ENCODE peak calls at places on chromosomes 13 and 19, in seven cellular contexts. R is A549, O is heart left ventricle, H is breast epithelium, B is IMR-90, Z is body of pancreas, J is Peyer's patch. M is an unnamed sample.

GRCh38 chr13:60922526-60923231 is 493.0 kb downstream of the PCDH20 start:
- DNase-seq in R (no peak), Z (no peak), B (no peak), O (no peak), J (no peak), H (no peak), M (no peak)

GRCh38 chr19:53864308-53864836 is 3.3 kb upstream of the MYADM start:
- DNase-seq in J (no peak), H (no peak), Z (peak; percentile 62), O (no peak), B (no peak), R (peak; percentile 93), M (no peak)

GRCh38 chr13:59856281-59856810 is 307.4 kb downstream of the DIAPH3 start:
- DNase-seq in B (no peak), H (no peak), R (no peak), J (no peak), O (no peak), Z (no peak), M (no peak)

GRCh38 chr19:13153627-13154240 is 3.5 kb downstream of the IER2 start:
- DNase-seq in Z (peak; percentile 58), O (no peak), J (peak; percentile 44), H (no peak), B (no peak), R (no peak), M (peak; percentile 81)

GRCh38 chr19:15015946-15016542 is 33.2 kb upstream of the CASP14 start:
- DNase-seq in J (no peak), R (no peak), H (no peak), B (no peak), Z (peak; percentile 66), O (no peak), M (no peak)

GRCh38 chr19:4870025-4870700 is 2.7 kb upstream of the PLIN3 start:
- DNase-seq in J (no peak), O (peak; percentile 82), B (peak; percentile 92), R (peak; percentile 93), Z (peak; percentile 25), H (no peak), M (no peak)

GRCh38 chr19:36417752-36418286 is 625 bp downstream of the ZFP82 start:
- DNase-seq in H (no peak), J (no peak), O (no peak), R (no peak), B (no peak), Z (no peak), M (no peak)

GRCh38 chr13:59360108-59360507 is 803.6 kb downstream of the DIAPH3 start:
- DNase-seq in J (no peak), R (no peak), Z (no peak), O (peak; percentile 35), B (no peak), H (no peak), M (peak; percentile 72)

GRCh38 chr19:33441277-33441699 is 67.8 kb downstream of the CEBPG start:
- DNase-seq in B (no peak), H (peak; percentile 51), J (no peak), Z (no peak), R (no peak), O (no peak), M (peak; percentile 49)

GRCh38 chr13:107124129-107124718 is 556.3 kb upstream of the ARGLU1 start:
- DNase-seq in O (no peak), J (no peak), R (peak; percentile 0), B (peak; percentile 36), H (no peak), Z (no peak), M (no peak)

GRCh38 chr19:9847087-9847671 is 12.1 kb downstream of the PIN1 start:
- DNase-seq in O (peak; percentile 51), Z (peak; percentile 45), R (peak; percentile 70), J (no peak), B (peak; percentile 97), H (no peak), M (peak; percentile 88)

GRCh38 chr13:95870421-95870820 is 182.8 kb downstream of the UGGT2 start:
- DNase-seq in Z (no peak), H (no peak), B (no peak), R (no peak), J (no peak), O (no peak), M (no peak)

GRCh38 chr13:39100996-39101751 is 62.9 kb downstream of the NHLRC3 start:
- DNase-seq in Z (no peak), B (no peak), R (no peak), H (no peak), O (no peak), J (no peak), M (no peak)

GRCh38 chr13:50592412-50593145 is 250.9 kb downstream of the DLEU7 start:
- DNase-seq in R (no peak), J (no peak), H (no peak), O (no peak), Z (no peak), B (peak; percentile 87), M (no peak)

GRCh38 chr13:75452564-75452963 is 29.4 kb downstream of the TBC1D4 start:
- DNase-seq in B (no peak), H (no peak), Z (no peak), O (no peak), J (no peak), R (no peak), M (no peak)

GRCh38 chr13:19056984-19057490 is 124.6 kb downstream of the TUBA3C start:
- DNase-seq in O (no peak), H (no peak), J (no peak), R (no peak), Z (no peak), B (no peak), M (no peak)

GRCh38 chr13:35388979-35389378 is 87.5 kb downstream of the MAB21L1 start:
- DNase-seq in R (no peak), Z (no peak), H (no peak), B (peak; percentile 3), O (peak; percentile 22), J (no peak), M (no peak)

GRCh38 chr19:1183543-1184172 is 9.6 kb upstream of the SBNO2 start:
- DNase-seq in J (no peak), O (no peak), R (peak; percentile 92), Z (peak; percentile 59), B (peak; percentile 25), H (peak; percentile 87), M (no peak)

GRCh38 chr13:34161829-34162544 is 344.0 kb downstream of the RFC3 start:
- DNase-seq in H (no peak), Z (no peak), J (no peak), R (peak; percentile 89), B (peak; percentile 80), O (no peak), M (no peak)

GRCh38 chr19:56167064-56167578 is 8.7 kb upstream of the GALP start:
- DNase-seq in B (no peak), O (no peak), H (no peak), Z (no peak), J (no peak), R (no peak), M (no peak)

GRCh38 chr19:5445667-5446066 is 9.6 kb upstream of the ZNRF4 start:
- DNase-seq in R (peak; percentile 49), J (no peak), O (no peak), B (no peak), Z (no peak), H (no peak), M (no peak)

GRCh38 chr13:51311957-51312520 is 27.5 kb upstream of the SERPINE3 start:
- DNase-seq in O (no peak), R (no peak), Z (no peak), J (no peak), B (no peak), H (no peak), M (no peak)

GRCh38 chr13:24228852-24229458 is 68.4 kb downstream of the SPATA13 start:
- DNase-seq in H (no peak), B (peak; percentile 81), R (peak; percentile 72), Z (peak; percentile 62), O (no peak), J (no peak), M (no peak)

GRCh38 chr13:33610471-33611015 is 207.4 kb upstream of the RFC3 start:
- DNase-seq in J (peak; percentile 37), Z (peak; percentile 23), B (no peak), O (peak; percentile 89), H (no peak), R (peak; percentile 1), M (no peak)

DNA sequence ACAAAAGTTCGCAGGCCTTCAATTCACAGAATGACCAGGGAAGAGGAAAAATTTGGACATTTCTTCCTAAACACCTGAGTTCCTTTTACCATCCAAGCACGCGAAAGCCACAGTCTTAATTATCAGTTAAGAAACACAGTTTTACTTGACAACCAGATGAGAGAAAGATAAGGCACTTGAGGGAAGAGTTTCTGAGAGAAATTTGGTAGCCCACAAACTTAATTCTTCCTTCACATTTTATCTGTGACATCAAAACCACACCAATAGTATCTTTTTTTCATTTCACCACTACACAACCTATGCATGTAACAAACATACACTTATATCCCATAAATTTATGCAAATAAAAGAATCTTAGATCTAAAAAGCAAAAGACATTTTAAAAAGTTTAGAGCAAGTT is 326.6 kb downstream of the MZT1 start:
- DNase-seq in H (no peak), R (no peak), Z (no peak), O (no peak), B (no peak), J (no peak), M (no peak)
- H3K27ac ChIP-seq in H (no peak overlapping the region), R (no peak overlapping the region), Z (no peak overlapping the region), O (no peak overlapping the region), B (no peak overlapping the region), J (no peak overlapping the region), M (no peak overlapping the region)

GRCh38 chr19:2950286-2951124 is 5.7 kb upstream of the ZNF77 start:
- DNase-seq in R (peak; percentile 98), H (peak; percentile 100), Z (peak; percentile 100), B (peak; percentile 99), O (peak; percentile 100), J (peak; percentile 100), M (peak; percentile 100)
- TF ChIP-seq POLR2A in R (peak; percentile 71), H (peak; percentile 96), Z (peak; percentile 71), B (peak; percentile 95), O (peak; percentile 90), J (peak; percentile 97), M (peak; percentile 95)

GRCh38 chr19:3038214-3038613 is 9.1 kb upstream of the TLE2 start:
- DNase-seq in J (no peak), B (no peak), Z (no peak), O (no peak), R (no peak), H (no peak), M (no peak)

GRCh38 chr19:3041756-3042517 is 12.9 kb upstream of the TLE2 start:
- DNase-seq in R (no peak), B (no peak), O (no peak), Z (no peak), H (no peak), J (no peak), M (no peak)

GRCh38 chr19:3041302-3041701 is 12.2 kb upstream of the TLE2 start:
- DNase-seq in O (no peak), B (no peak), H (no peak), J (no peak), R (no peak), Z (no peak), M (no peak)

GRCh38 chr19:3039125-3039524 is 10.0 kb upstream of the TLE2 start:
- DNase-seq in J (no peak), B (no peak), Z (no peak), H (no peak), O (no peak), R (no peak), M (peak; percentile 58)

GRCh38 chr19:3039641-3040077 is 10.6 kb upstream of the TLE2 start:
- DNase-seq in O (no peak), H (no peak), Z (peak; percentile 68), J (no peak), B (no peak), R (peak; percentile 41), M (no peak)
- H3K27ac ChIP-seq in O (no peak overlapping the region), H (no peak overlapping the region), Z (no peak overlapping the region), J (no peak overlapping the region), B (no peak overlapping the region), R (no peak overlapping the region), M (no peak overlapping the region)

GRCh38 chr19:16124953-16125352 is 13.3 kb downstream of the RAB8A start:
- DNase-seq in J (no peak), H (no peak), O (no peak), Z (no peak), R (no peak), B (no peak), M (no peak)
- TF ChIP-seq POLR2A in J (no peak), H (no peak), O (no peak), Z (no peak), R (no peak), B (no peak), M (no peak)

M was measured in sigmoid colon.